ENCODE peak calls at places on chromosome 3, in eight cellular contexts. G, D, O, P, N, V, A and F are unnamed samples.

GRCh38 chr3:171838218-171838720 is 4.9 kb upstream of the TMEM212 start:
- DNase-seq in N (peak), V (no peak), P (peak), D (peak), O (no peak), A (no peak), G (peak), F (no peak)

GRCh38 chr3:151171145-151171544 is 31.9 kb downstream of the GPR171 start:
- DNase-seq in O (no peak), P (no peak), G (no peak), V (peak), D (no peak), N (no peak), A (no peak), F (peak)

GRCh38 chr3:46705751-46706572 is 4.8 kb downstream of the TMIE start:
- DNase-seq in A (no peak), D (no peak), V (no peak), P (peak), N (peak), O (peak), G (no peak), F (no peak)

GRCh38 chr3:192207239-192207638 is 520.1 kb downstream of the FGF12 start:
- DNase-seq in D (no peak), P (no peak), A (no peak), N (no peak), O (no peak), V (no peak), G (no peak), F (no peak)

GRCh38 chr3:14902719-14903118 is 44.7 kb upstream of the NR2C2 start:
- DNase-seq in D (no peak), G (no peak), N (no peak), P (no peak), A (no peak), V (no peak), O (no peak), F (no peak)

GRCh38 chr3:131053021-131053420 is 26.3 kb downstream of the NEK11 start:
- DNase-seq in A (no peak), G (no peak), D (no peak), O (no peak), P (no peak), V (no peak), N (peak), F (no peak)

GRCh38 chr3:52403955-52404354 is 40.9 kb downstream of the SEMA3G start:
- DNase-seq in O (no peak), V (no peak), G (no peak), N (no peak), D (no peak), P (no peak), A (no peak), F (no peak)

GRCh38 chr3:16468114-16469098 is 45.1 kb downstream of the RFTN1 start:
- DNase-seq in P (no peak), D (no peak), G (no peak), V (no peak), A (no peak), N (no peak), O (no peak), F (no peak)

GRCh38 chr3:183837390-183837789 is 12.0 kb upstream of the MAP6D1 start:
- DNase-seq in P (no peak), A (no peak), D (no peak), O (no peak), V (no peak), G (no peak), N (no peak), F (no peak)

GRCh38 chr3:129050556-129051295 is 9.9 kb upstream of the GP9 start:
- DNase-seq in O (no peak), G (no peak), D (no peak), V (no peak), P (no peak), N (no peak), A (no peak), F (no peak)

GRCh38 chr3:70832811-70833509 is 520.5 kb upstream of the MDFIC2 start:
- DNase-seq in P (peak), V (no peak), G (no peak), D (no peak), A (no peak), N (peak), O (no peak), F (no peak)

GRCh38 chr3:122458992-122459391 is 43.1 kb upstream of the WDR5B start:
- DNase-seq in A (no peak), N (peak), V (no peak), D (peak), G (no peak), P (peak), O (no peak), F (no peak)

GRCh38 chr3:157369712-157370447 is 66.8 kb upstream of the PTX3 start:
- DNase-seq in V (no peak), N (no peak), G (no peak), D (no peak), O (no peak), P (no peak), A (no peak), F (no peak)

GRCh38 chr3:127286571-127287140 is 1.2 kb downstream of the PRR20G start:
- DNase-seq in V (no peak), D (no peak), A (no peak), O (no peak), N (peak), G (no peak), P (no peak), F (no peak)

GRCh38 chr3:12948371-12948770 is 107.0 kb upstream of the RPL32 start:
- DNase-seq in O (no peak), N (peak), D (no peak), G (no peak), P (peak), V (no peak), A (no peak), F (no peak)

GRCh38 chr3:14646150-14646573 is 5.4 kb upstream of the CCDC174 start:
- DNase-seq in A (no peak), O (no peak), N (no peak), D (no peak), P (no peak), V (no peak), G (no peak), F (no peak)

GRCh38 chr3:172339892-172340291 is 108.4 kb downstream of the GHSR start:
- DNase-seq in O (no peak), A (no peak), D (no peak), P (no peak), N (no peak), V (no peak), G (no peak), F (no peak)

GRCh38 chr3:15804553-15805095 is 6.8 kb upstream of the ANKRD28 start:
- DNase-seq in G (no peak), O (no peak), P (no peak), N (no peak), D (peak), A (peak), V (no peak), F (no peak)

GRCh38 chr3:47418167-47419082 is 37.6 kb downstream of the PTPN23 start:
- DNase-seq in O (no peak), V (no peak), A (no peak), N (no peak), G (no peak), P (no peak), D (no peak), F (no peak)

GRCh38 chr3:63193647-63194046 is 84.5 kb upstream of the SYNPR start:
- DNase-seq in N (peak), D (peak), P (peak), V (no peak), O (no peak), A (no peak), G (no peak), F (no peak)

GRCh38 chr3:193149998-193150397 is 91.0 kb upstream of the PLAAT1 start:
- DNase-seq in N (no peak), G (no peak), D (no peak), A (no peak), O (no peak), P (no peak), V (no peak), F (no peak)

GRCh38 chr3:193010191-193010590 is 92.5 kb upstream of the MB21D2 start:
- DNase-seq in O (no peak), N (peak), V (no peak), P (peak), D (no peak), A (no peak), G (no peak), F (no peak)

GRCh38 chr3:142211034-142211433 is 14.4 kb downstream of the GK5 start:
- DNase-seq in G (peak), P (no peak), V (no peak), D (peak), O (peak), N (no peak), A (no peak), F (no peak)

GRCh38 chr3:46971742-46972141 is 4.8 kb downstream of the CCDC12 start:
- DNase-seq in O (no peak), A (no peak), G (no peak), P (no peak), D (no peak), V (peak), N (no peak), F (no peak)

GRCh38 chr3:113890256-113890900 is 51.8 kb downstream of the GRAMD1C start:
- DNase-seq in G (no peak), D (peak), A (no peak), N (no peak), P (no peak), V (no peak), O (peak), F (no peak)

GRCh38 chr3:182692685-182693084 is 100.6 kb upstream of the ATP11B start:
- DNase-seq in G (no peak), N (no peak), A (no peak), V (no peak), D (no peak), O (no peak), P (no peak), F (no peak)

GRCh38 chr3:121839962-121840361 is 5.0 kb downstream of the EAF2 start:
- DNase-seq in N (no peak), G (no peak), P (no peak), D (no peak), A (no peak), V (no peak), O (no peak), F (no peak)

GRCh38 chr3:87733671-87734367 is 325.0 kb downstream of the CGGBP1 start:
- DNase-seq in D (peak), A (no peak), V (no peak), G (no peak), O (no peak), P (no peak), N (no peak), F (no peak)

GRCh38 chr3:65030847-65031463 is 343.2 kb upstream of the ADAMTS9 start:
- DNase-seq in N (peak), G (no peak), A (no peak), V (no peak), O (no peak), D (no peak), P (peak), F (no peak)

GRCh38 chr3:48369685-48370329 is 2.2 kb upstream of the FBXW12 start:
- DNase-seq in D (peak), V (no peak), G (no peak), P (no peak), A (no peak), N (no peak), O (no peak), F (no peak)

GRCh38 chr3:168024537-168024941 is 71.2 kb downstream of the GOLIM4 start:
- DNase-seq in N (peak), O (no peak), V (no peak), G (peak), D (no peak), P (peak), A (peak), F (no peak)

GRCh38 chr3:24128195-24129005 is 183.3 kb downstream of the NR1D2 start:
- DNase-seq in G (no peak), N (peak), V (no peak), O (no peak), P (peak), D (no peak), A (no peak), F (no peak)

GRCh38 chr3:122918576-122919290 is 108.8 kb downstream of the SEMA5B start:
- DNase-seq in V (no peak), D (no peak), A (no peak), G (no peak), P (peak), O (no peak), N (no peak), F (no peak)

GRCh38 chr3:29153811-29154210 is 127.1 kb upstream of the RBMS3 start:
- DNase-seq in P (no peak), D (no peak), O (no peak), V (peak), A (peak), N (peak), G (no peak), F (no peak)

DNA sequence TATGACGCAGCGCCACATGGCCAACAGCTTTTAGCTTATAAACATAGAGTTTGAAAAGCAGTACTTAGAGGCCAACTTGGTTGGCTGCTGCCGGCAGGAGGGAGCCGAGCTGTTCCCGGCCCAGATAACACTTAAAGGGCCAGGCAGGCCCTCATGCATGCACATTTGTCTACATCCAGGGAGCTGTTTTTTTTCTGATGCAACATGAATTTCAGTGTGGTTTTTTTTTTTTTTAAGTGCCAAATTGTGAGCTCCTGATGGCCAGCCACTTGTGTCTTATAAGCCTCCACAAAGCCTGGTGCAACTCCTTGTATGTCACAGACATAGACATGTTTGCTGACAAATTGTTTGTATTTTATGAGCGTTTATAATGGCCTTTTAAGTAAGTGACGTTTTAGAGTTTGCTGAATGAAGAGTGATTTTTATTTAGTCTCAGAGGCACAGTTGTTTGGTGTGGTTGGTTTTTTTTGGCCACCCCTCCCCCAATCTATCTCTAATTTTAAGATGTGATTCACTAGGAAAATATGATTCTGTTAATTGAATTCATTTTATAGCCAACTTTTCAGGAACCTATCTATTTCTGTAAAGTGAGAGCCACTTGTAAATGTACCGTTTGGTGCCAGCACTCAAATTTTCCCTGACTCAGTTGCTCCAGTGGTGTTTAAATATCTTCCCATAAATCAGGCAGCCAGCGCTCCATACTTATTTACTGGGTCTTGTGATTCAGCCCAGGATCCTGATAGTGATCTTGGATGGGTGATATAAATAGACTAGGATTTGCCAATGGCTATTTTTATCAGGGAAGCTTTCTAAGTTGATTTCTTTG is 134.3 kb downstream of the VGLL4 start:
- DNase-seq in A (no peak), N (peak), P (peak), V (no peak), O (peak), D (peak), G (no peak), F (no peak)
- TF ChIP-seq CTCF in A (no peak), N (peak), P (peak), V (no peak), O (peak), D (no peak), G (no peak), F (no peak)

DNA sequence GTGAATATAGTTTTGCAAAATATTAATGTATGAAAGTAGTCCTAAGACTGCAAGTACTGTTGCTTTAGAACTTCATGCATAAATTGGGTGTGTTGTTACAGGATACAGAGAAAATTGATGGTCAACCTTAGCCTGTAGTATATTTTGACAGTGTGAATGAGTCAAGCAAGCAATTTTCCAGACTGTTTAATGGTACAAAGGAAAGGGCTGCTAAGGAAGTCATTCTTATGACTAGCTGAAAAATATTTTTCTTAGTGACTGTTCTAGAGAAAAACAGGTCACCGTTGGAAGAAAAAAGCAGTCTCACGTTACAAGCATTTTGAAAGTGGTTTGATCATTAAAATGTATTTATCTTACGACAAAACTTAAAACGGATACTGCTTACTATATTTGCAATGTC is 49.2 kb downstream of the MBNL1 start:
- DNase-seq in G (no peak), V (no peak), A (no peak), N (peak), P (peak), O (no peak), D (no peak), F (no peak)
- TF ChIP-seq CTCF in G (no peak), V (no peak), A (no peak), N (no peak), P (no peak), O (no peak), D (no peak), F (no peak)

GRCh38 chr3:33064929-33065328 is 32.0 kb downstream of the GLB1 start:
- DNase-seq in G (no peak), P (no peak), N (no peak), O (no peak), V (peak), D (no peak), A (no peak), F (no peak)
- TF ChIP-seq CTCF in G (no peak), P (no peak), N (no peak), O (no peak), V (no peak), D (peak), A (peak), F (peak)

GRCh38 chr3:164806188-164806587 is 272.1 kb downstream of the SI start:
- DNase-seq in A (no peak), N (no peak), D (peak), G (no peak), P (no peak), V (no peak), O (no peak), F (no peak)
- TF ChIP-seq CTCF in A (peak), N (no peak), D (peak), G (no peak), P (no peak), V (no peak), O (no peak), F (no peak)

GRCh38 chr3:102737353-102737752 is 302.5 kb downstream of the ZPLD1 start:
- DNase-seq in O (no peak), V (no peak), A (no peak), D (no peak), G (no peak), P (no peak), N (no peak), F (no peak)

GRCh38 chr3:102736961-102737304 is 302.1 kb downstream of the ZPLD1 start:
- DNase-seq in P (no peak), N (no peak), V (no peak), D (no peak), G (no peak), A (no peak), O (no peak), F (no peak)

GRCh38 chr3:102736288-102736960 is 301.6 kb downstream of the ZPLD1 start:
- DNase-seq in P (no peak), A (no peak), G (no peak), N (no peak), V (no peak), D (no peak), O (no peak), F (no peak)

GRCh38 chr3:102741694-102742093 is 306.9 kb downstream of the ZPLD1 start:
- DNase-seq in A (no peak), P (no peak), O (no peak), N (no peak), G (no peak), V (no peak), D (no peak), F (no peak)

DNA sequence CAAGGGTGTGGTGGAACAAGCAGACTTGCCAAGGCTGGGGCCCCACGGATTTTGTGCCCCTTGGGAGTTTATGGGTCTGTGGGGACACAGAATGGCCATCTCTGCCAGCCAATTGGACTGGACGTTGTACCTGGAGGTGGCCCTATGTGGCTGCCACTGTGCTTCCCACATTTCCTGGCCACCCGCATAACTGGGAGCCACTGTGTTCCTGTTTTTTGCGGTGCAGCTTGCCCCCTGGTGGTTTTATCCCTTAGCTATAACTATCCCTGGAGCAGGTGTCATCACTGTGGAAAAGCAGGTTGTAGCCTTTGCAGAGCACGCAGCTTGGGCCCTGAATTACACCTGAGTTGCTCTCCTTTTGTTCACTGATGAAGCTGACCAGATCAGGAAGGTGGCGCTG is 306.3 kb downstream of the ZPLD1 start:
- DNase-seq in N (no peak), A (no peak), O (peak), P (no peak), V (no peak), D (peak), G (no peak), F (no peak)
- TF ChIP-seq CTCF in N (peak), A (peak), O (peak), P (no peak), V (no peak), D (peak), G (no peak), F (peak)

DNA sequence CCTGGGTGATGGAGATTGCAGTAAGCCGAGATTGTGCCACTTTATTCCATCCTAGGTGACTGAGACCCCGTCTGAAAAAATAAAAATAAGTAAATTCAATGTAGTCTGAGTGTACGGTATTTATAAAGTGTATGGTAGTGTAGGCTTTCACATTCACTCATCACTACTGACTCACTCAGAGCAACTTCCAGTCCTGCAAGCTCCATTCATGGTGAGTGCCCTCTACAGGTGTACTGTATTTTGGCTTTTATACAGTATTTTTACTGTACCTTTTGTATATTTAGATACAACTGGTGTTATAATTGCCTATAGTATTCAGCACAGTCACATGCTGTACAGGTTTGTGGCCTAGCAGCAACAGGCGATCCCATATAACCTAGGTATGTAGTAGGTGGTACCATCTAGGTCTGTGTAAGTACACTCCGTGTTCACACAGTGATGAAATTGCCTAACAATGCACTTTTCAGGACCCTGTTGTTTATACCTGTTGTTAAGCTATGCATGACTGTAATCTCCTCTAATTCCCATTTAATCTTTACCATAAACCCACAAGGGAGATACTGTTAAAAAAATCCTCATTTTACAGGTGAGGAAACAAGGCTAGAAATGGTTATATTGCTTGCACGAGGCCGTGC is 19.3 kb downstream of the CACNA1D start:
- DNase-seq in N (no peak), G (no peak), A (no peak), D (no peak), V (no peak), P (no peak), O (no peak), F (peak)
- TF ChIP-seq CTCF in N (no peak), G (no peak), A (peak), D (peak), V (no peak), P (peak), O (peak), F (peak)